ENCODE peak calls at places on chromosomes 11 and 22, in ten cellular contexts. E is OCI-LY7, S is body of pancreas, Z is A549, Q is esophagus muscularis mucosa, N is SJSA1, C is MM.1S, K is right lobe of liver, G is GM23338, X is lung. U is an unnamed sample. For H3K4me1, the result is how much of the 10 kb centered on the place peaks cover.

GRCh38 chr22:49350441-49351121 is 477.1 kb downstream of the BRD1 start:
- DNase-seq in E (peak), S (no peak), Z (no peak), Q (no peak), N (no peak), C (no peak), K (no peak), G (no peak), X (no peak), U (no peak)

GRCh38 chr22:42437488-42438292 is 5.5 kb upstream of the NFAM1 start:
- DNase-seq in E (peak), S (peak), Z (peak), Q (no peak), N (peak), C (peak), K (peak), G (peak), X (peak), U (peak)

GRCh38 chr11:64918056-64918455 is 1.0 kb upstream of the ATG2A start:
- DNase-seq in E (peak), S (no peak), Z (peak), Q (no peak), N (peak), C (peak), K (no peak), G (peak), X (no peak), U (no peak)

GRCh38 chr22:46293591-46294260 is 2.9 kb upstream of the GTSE1 start:
- DNase-seq in E (peak), S (no peak), Z (no peak), Q (no peak), N (no peak), C (peak), K (no peak), G (no peak), X (no peak), U (no peak)

GRCh38 chr11:91314521-91314920 is 910.1 kb upstream of the FAT3 start:
- DNase-seq in E (no peak), S (no peak), Z (no peak), Q (no peak), N (no peak), C (no peak), K (no peak), G (no peak), X (no peak), U (no peak)

GRCh38 chr22:35509451-35509850 is 31.2 kb upstream of the RASD2 start:
- DNase-seq in E (no peak), S (no peak), Z (no peak), Q (no peak), N (no peak), C (no peak), K (no peak), G (no peak), X (no peak), U (no peak)

GRCh38 chr11:88308576-88308975 is 29.0 kb downstream of the CTSC start:
- DNase-seq in E (no peak), S (no peak), Z (no peak), Q (no peak), N (no peak), C (no peak), K (no peak), G (peak), X (no peak), U (no peak)

GRCh38 chr22:19694696-19695095 is 19.6 kb upstream of the SEPTIN5 start:
- DNase-seq in E (no peak), S (no peak), Z (no peak), Q (no peak), N (no peak), C (no peak), K (no peak), G (no peak), X (no peak), U (no peak)

GRCh38 chr11:63882555-63883242 is 34.3 kb downstream of the RCOR2 start:
- DNase-seq in E (no peak), S (no peak), Z (no peak), Q (no peak), N (no peak), C (no peak), K (no peak), G (peak), X (peak), U (peak)

GRCh38 chr11:70782401-70782913 is 384.1 kb downstream of the CTTN start:
- DNase-seq in E (no peak), S (no peak), Z (no peak), Q (no peak), N (no peak), C (no peak), K (no peak), G (no peak), X (no peak), U (no peak)

GRCh38 chr11:61066645-61067044 is 35.6 kb upstream of the CD5 start:
- DNase-seq in E (no peak), S (no peak), Z (no peak), Q (no peak), N (no peak), C (no peak), K (no peak), G (no peak), X (no peak), U (no peak)

GRCh38 chr11:66080055-66080817 is 10.2 kb downstream of the PACS1 start:
- DNase-seq in E (no peak), S (peak), Z (peak), Q (no peak), N (peak), C (no peak), K (no peak), G (no peak), X (peak), U (no peak)

GRCh38 chr11:46657186-46657585 is 39.8 kb downstream of the ATG13 start:
- DNase-seq in E (no peak), S (no peak), Z (no peak), Q (no peak), N (no peak), C (no peak), K (no peak), G (no peak), X (no peak), U (no peak)

GRCh38 chr11:107224836-107225235 is 206.6 kb upstream of the GUCY1A2 start:
- DNase-seq in E (no peak), S (no peak), Z (no peak), Q (no peak), N (no peak), C (no peak), K (no peak), G (no peak), X (no peak), U (no peak)

GRCh38 chr11:72752088-72752914 is at the start of gene ARAP1:
- DNase-seq in E (peak), S (peak), Z (peak), Q (no peak), N (peak), C (peak), K (peak), G (peak), X (peak), U (peak)

GRCh38 chr22:35376728-35377472 is 4.0 kb upstream of the HMOX1 start:
- DNase-seq in E (peak), S (peak), Z (peak), Q (peak), N (peak), C (peak), K (peak), G (peak), X (peak), U (peak)

GRCh38 chr11:1852885-1853284 is at the start of gene LSP1:
- DNase-seq in E (peak), S (no peak), Z (no peak), Q (no peak), N (no peak), C (peak), K (no peak), G (no peak), X (no peak), U (no peak)

GRCh38 chr11:43947003-43947500 is 4.6 kb downstream of the C11orf96 start:
- DNase-seq in E (no peak), S (no peak), Z (peak), Q (no peak), N (peak), C (peak), K (no peak), G (peak), X (no peak), U (no peak)

GRCh38 chr11:67044496-67044895 is 12.2 kb upstream of the RHOD start:
- DNase-seq in E (no peak), S (no peak), Z (no peak), Q (no peak), N (no peak), C (no peak), K (peak), G (no peak), X (no peak), U (no peak)

GRCh38 chr22:45512363-45512762 is 9.7 kb downstream of the FBLN1 start:
- DNase-seq in E (no peak), S (no peak), Z (no peak), Q (no peak), N (no peak), C (no peak), K (no peak), G (no peak), X (no peak), U (no peak)

GRCh38 chr11:11230802-11231562 is 122.1 kb downstream of the CSNK2A3 start:
- DNase-seq in E (peak), S (no peak), Z (peak), Q (no peak), N (no peak), C (no peak), K (no peak), G (peak), X (no peak), U (no peak)

GRCh38 chr11:4044971-4045646 is 49.5 kb upstream of the RRM1 start:
- DNase-seq in E (no peak), S (no peak), Z (no peak), Q (no peak), N (no peak), C (no peak), K (no peak), G (no peak), X (no peak), U (no peak)

GRCh38 chr11:108369064-108369463 is 98.3 kb downstream of the C11orf65 start:
- DNase-seq in E (no peak), S (no peak), Z (no peak), Q (no peak), N (no peak), C (no peak), K (no peak), G (no peak), X (no peak), U (no peak)

GRCh38 chr11:2899080-2899783 is 13.7 kb upstream of the CDKN1C start:
- DNase-seq in E (no peak), S (no peak), Z (no peak), Q (no peak), N (no peak), C (no peak), K (no peak), G (no peak), X (no peak), U (no peak)

GRCh38 chr22:44437493-44438015 is 60.5 kb downstream of the RTL6 start:
- DNase-seq in E (no peak), S (no peak), Z (no peak), Q (no peak), N (no peak), C (no peak), K (no peak), G (no peak), X (no peak), U (no peak)

GRCh38 chr11:34348919-34349318 is 8.9 kb downstream of the ABTB2 start:
- DNase-seq in E (no peak), S (no peak), Z (no peak), Q (no peak), N (no peak), C (no peak), K (no peak), G (no peak), X (no peak), U (no peak)

GRCh38 chr11:62137276-62137861 is 13.6 kb downstream of the INCENP start:
- DNase-seq in E (no peak), S (no peak), Z (no peak), Q (no peak), N (no peak), C (no peak), K (no peak), G (no peak), X (no peak), U (no peak)
- H3K4me1 ChIP-seq in E (under half), S (under half), Z (under half), Q (under half), N (under half), C (under half), K (under half), G (under half), X (under half), U (under half)

GRCh38 chr11:119315139-119316016 is 1.6 kb downstream of the MCAM start:
- DNase-seq in E (peak), S (peak), Z (no peak), Q (no peak), N (peak), C (peak), K (peak), G (peak), X (no peak), U (peak)
- H3K4me1 ChIP-seq in E (under half), S (under half), Z (under half), Q (under half), N (under half), C (under half), K (under half), G (under half), X (under half), U (under half)

GRCh38 chr22:28857288-28857687 is 26.1 kb upstream of the ZNRF3 start:
- DNase-seq in E (no peak), S (no peak), Z (no peak), Q (no peak), N (no peak), C (no peak), K (no peak), G (no peak), X (no peak), U (no peak)
- H3K4me1 ChIP-seq in E (under half), S (under half), Z (under half), Q (under half), N (under half), C (under half), K (under half), G (under half), X (under half), U (under half)

DNA sequence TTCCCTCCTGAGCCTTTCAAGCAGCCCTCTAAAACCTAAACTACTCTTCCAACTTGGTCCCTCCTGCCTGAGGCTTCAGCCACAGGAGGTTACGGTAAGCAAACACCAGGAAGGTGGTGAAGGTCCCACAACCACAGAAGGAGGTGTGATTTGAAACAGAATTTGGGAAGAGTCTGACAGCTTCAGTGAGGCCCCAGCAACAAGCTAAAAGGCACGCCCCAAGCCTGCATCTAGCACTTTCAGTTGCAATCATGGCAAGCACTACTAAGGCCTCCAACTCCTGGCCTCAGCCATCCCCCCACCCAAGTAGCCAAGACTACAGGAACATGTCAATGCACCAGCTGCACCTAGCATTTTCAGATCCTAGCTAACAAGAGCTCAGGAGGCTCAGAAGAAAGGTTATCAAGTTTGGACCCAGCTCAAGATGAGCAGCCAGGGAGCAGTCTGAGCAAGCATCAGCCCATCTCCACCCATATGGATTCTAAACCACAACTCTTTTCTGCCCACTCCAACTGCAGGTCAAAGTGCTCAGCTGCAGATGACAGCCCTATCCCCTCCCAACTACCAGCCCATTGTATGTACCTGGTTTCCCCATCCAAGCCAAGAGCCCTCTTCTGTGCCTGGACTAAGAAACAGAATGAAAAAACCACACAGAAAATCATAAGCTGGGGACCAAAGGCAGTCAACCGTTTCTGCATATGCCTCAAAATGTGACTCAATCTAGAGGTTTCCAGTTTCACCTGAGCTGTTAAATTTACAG is 10.4 kb upstream of the AHNAK start:
- DNase-seq in E (no peak), S (no peak), Z (no peak), Q (no peak), N (no peak), C (peak), K (peak), G (no peak), X (no peak), U (no peak)
- H3K4me1 ChIP-seq in E (under half), S (half or more), Z (half or more), Q (half or more), N (half or more), C (half or more), K (half or more), G (half or more), X (under half), U (half or more)

GRCh38 chr11:130634186-130634585 is 185.7 kb downstream of the ADAMTS15 start:
- DNase-seq in E (no peak), S (no peak), Z (no peak), Q (no peak), N (no peak), C (no peak), K (no peak), G (no peak), X (no peak), U (no peak)
- H3K4me1 ChIP-seq in E (under half), S (under half), Z (half or more), Q (under half), N (under half), C (under half), K (under half), G (under half), X (under half), U (under half)

DNA sequence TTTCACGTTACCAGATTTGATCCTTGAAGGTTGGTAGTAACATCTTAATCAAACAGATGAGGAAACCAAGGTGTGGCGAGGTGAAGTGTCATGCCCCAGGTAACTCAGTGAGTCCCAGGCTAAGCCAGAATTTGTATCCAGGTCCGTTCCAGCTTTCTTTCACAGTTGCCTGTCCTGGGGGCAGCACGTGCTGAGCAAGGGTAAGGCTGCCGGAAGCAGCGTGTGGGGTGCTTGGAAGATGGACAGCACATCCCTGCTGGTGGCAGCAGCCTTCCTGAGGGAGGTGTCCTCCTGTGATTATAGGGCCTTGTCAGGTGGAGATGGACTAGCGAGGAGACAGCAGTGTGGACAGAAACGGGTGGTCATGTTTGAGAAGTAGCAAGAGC is 50.9 kb downstream of the TRIOBP start:
- DNase-seq in E (no peak), S (no peak), Z (no peak), Q (no peak), N (no peak), C (no peak), K (no peak), G (no peak), X (no peak), U (no peak)
- H3K4me1 ChIP-seq in E (under half), S (half or more), Z (half or more), Q (half or more), N (half or more), C (under half), K (under half), G (under half), X (under half), U (half or more)